ENCODE peak calls at places on chromosomes 11 and 22, in nine cellular contexts. One of them, this sample, is unnamed.

GRCh38 chr11:127130321-127130720 is 129.8 kb upstream of the KIRREL3 start:
- DNase-seq in stimulated activated CD4-positive, alpha-beta T cell treated with anti-CD3 and anti-CD28 coated beads, Interleukin-12 subunit alpha, Interleukin-12 subunit beta, amount 100 ng/mL, for 48 hours: no peak
- DNase-seq in cardiac fibroblast: no peak
- DNase-seq in pulmonary artery endothelial cell: no peak
- DNase-seq in epithelial cell of proximal tubule: no peak
- DNase-seq in fibroblast of pulmonary artery: no peak
- DNase-seq in GM04503: no peak
- DNase-seq in tibial artery: no peak
- DNase-seq in endothelial cell: no peak
- DNase-seq in this sample: no peak

GRCh38 chr11:118971646-118972045 is at the start of gene FOXR1:
- DNase-seq in cardiac fibroblast: no peak
- DNase-seq in epithelial cell of proximal tubule: no peak
- DNase-seq in stimulated activated CD4-positive, alpha-beta T cell treated with anti-CD3 and anti-CD28 coated beads, Interleukin-12 subunit alpha, Interleukin-12 subunit beta, amount 100 ng/mL, for 48 hours: no peak
- DNase-seq in GM04503: no peak
- DNase-seq in endothelial cell: no peak
- DNase-seq in fibroblast of pulmonary artery: no peak
- DNase-seq in tibial artery: no peak
- DNase-seq in pulmonary artery endothelial cell: no peak
- DNase-seq in this sample: no peak

GRCh38 chr11:120715239-120715638 is 203.7 kb downstream of the GRIK4 start:
- DNase-seq in epithelial cell of proximal tubule: no peak
- DNase-seq in fibroblast of pulmonary artery: peak
- DNase-seq in cardiac fibroblast: no peak
- DNase-seq in tibial artery: no peak
- DNase-seq in endothelial cell: no peak
- DNase-seq in GM04503: no peak
- DNase-seq in pulmonary artery endothelial cell: no peak
- DNase-seq in stimulated activated CD4-positive, alpha-beta T cell treated with anti-CD3 and anti-CD28 coated beads, Interleukin-12 subunit alpha, Interleukin-12 subunit beta, amount 100 ng/mL, for 48 hours: no peak
- DNase-seq in this sample: no peak

GRCh38 chr22:29449296-29449863 is 11.0 kb downstream of the RFPL1 start:
- DNase-seq in GM04503: no peak
- DNase-seq in pulmonary artery endothelial cell: no peak
- DNase-seq in cardiac fibroblast: no peak
- DNase-seq in fibroblast of pulmonary artery: no peak
- DNase-seq in endothelial cell: no peak
- DNase-seq in tibial artery: peak
- DNase-seq in stimulated activated CD4-positive, alpha-beta T cell treated with anti-CD3 and anti-CD28 coated beads, Interleukin-12 subunit alpha, Interleukin-12 subunit beta, amount 100 ng/mL, for 48 hours: no peak
- DNase-seq in epithelial cell of proximal tubule: no peak
- DNase-seq in this sample: no peak

GRCh38 chr11:120224872-120225371 is 14.1 kb downstream of the OAF start:
- DNase-seq in tibial artery: no peak
- DNase-seq in endothelial cell: no peak
- DNase-seq in fibroblast of pulmonary artery: no peak
- DNase-seq in epithelial cell of proximal tubule: no peak
- DNase-seq in pulmonary artery endothelial cell: no peak
- DNase-seq in cardiac fibroblast: no peak
- DNase-seq in stimulated activated CD4-positive, alpha-beta T cell treated with anti-CD3 and anti-CD28 coated beads, Interleukin-12 subunit alpha, Interleukin-12 subunit beta, amount 100 ng/mL, for 48 hours: no peak
- DNase-seq in GM04503: no peak
- DNase-seq in this sample: no peak

GRCh38 chr22:10781571-10782403 is 4746.2 kb upstream of the OR11H1 start:
- DNase-seq in tibial artery: no peak
- DNase-seq in fibroblast of pulmonary artery: no peak
- DNase-seq in pulmonary artery endothelial cell: no peak
- DNase-seq in stimulated activated CD4-positive, alpha-beta T cell treated with anti-CD3 and anti-CD28 coated beads, Interleukin-12 subunit alpha, Interleukin-12 subunit beta, amount 100 ng/mL, for 48 hours: no peak
- DNase-seq in endothelial cell: no peak
- DNase-seq in GM04503: no peak
- DNase-seq in epithelial cell of proximal tubule: no peak
- DNase-seq in cardiac fibroblast: no peak
- DNase-seq in this sample: no peak

GRCh38 chr11:95593101-95593500 is 196.5 kb downstream of the FAM76B start:
- DNase-seq in tibial artery: peak
- DNase-seq in pulmonary artery endothelial cell: no peak
- DNase-seq in endothelial cell: no peak
- DNase-seq in fibroblast of pulmonary artery: no peak
- DNase-seq in GM04503: no peak
- DNase-seq in cardiac fibroblast: no peak
- DNase-seq in stimulated activated CD4-positive, alpha-beta T cell treated with anti-CD3 and anti-CD28 coated beads, Interleukin-12 subunit alpha, Interleukin-12 subunit beta, amount 100 ng/mL, for 48 hours: no peak
- DNase-seq in epithelial cell of proximal tubule: no peak
- DNase-seq in this sample: peak

GRCh38 chr11:19351426-19351825 is 110.7 kb upstream of the E2F8 start:
- DNase-seq in cardiac fibroblast: no peak
- DNase-seq in pulmonary artery endothelial cell: no peak
- DNase-seq in fibroblast of pulmonary artery: no peak
- DNase-seq in stimulated activated CD4-positive, alpha-beta T cell treated with anti-CD3 and anti-CD28 coated beads, Interleukin-12 subunit alpha, Interleukin-12 subunit beta, amount 100 ng/mL, for 48 hours: no peak
- DNase-seq in endothelial cell: no peak
- DNase-seq in tibial artery: no peak
- DNase-seq in epithelial cell of proximal tubule: no peak
- DNase-seq in GM04503: no peak
- DNase-seq in this sample: no peak

GRCh38 chr22:36546932-36547331 is 18.0 kb upstream of the EIF3D start:
- DNase-seq in stimulated activated CD4-positive, alpha-beta T cell treated with anti-CD3 and anti-CD28 coated beads, Interleukin-12 subunit alpha, Interleukin-12 subunit beta, amount 100 ng/mL, for 48 hours: no peak
- DNase-seq in endothelial cell: no peak
- DNase-seq in pulmonary artery endothelial cell: no peak
- DNase-seq in cardiac fibroblast: peak
- DNase-seq in epithelial cell of proximal tubule: no peak
- DNase-seq in tibial artery: no peak
- DNase-seq in GM04503: peak
- DNase-seq in fibroblast of pulmonary artery: peak
- DNase-seq in this sample: no peak

GRCh38 chr11:68925613-68926012 is 21.9 kb downstream of the IGHMBP2 start:
- DNase-seq in endothelial cell: no peak
- DNase-seq in epithelial cell of proximal tubule: no peak
- DNase-seq in pulmonary artery endothelial cell: no peak
- DNase-seq in tibial artery: no peak
- DNase-seq in cardiac fibroblast: no peak
- DNase-seq in fibroblast of pulmonary artery: no peak
- DNase-seq in GM04503: no peak
- DNase-seq in stimulated activated CD4-positive, alpha-beta T cell treated with anti-CD3 and anti-CD28 coated beads, Interleukin-12 subunit alpha, Interleukin-12 subunit beta, amount 100 ng/mL, for 48 hours: no peak
- DNase-seq in this sample: no peak

GRCh38 chr11:38226684-38227083 is 1628.6 kb upstream of the RAG2 start:
- DNase-seq in GM04503: no peak
- DNase-seq in fibroblast of pulmonary artery: peak
- DNase-seq in epithelial cell of proximal tubule: no peak
- DNase-seq in pulmonary artery endothelial cell: no peak
- DNase-seq in stimulated activated CD4-positive, alpha-beta T cell treated with anti-CD3 and anti-CD28 coated beads, Interleukin-12 subunit alpha, Interleukin-12 subunit beta, amount 100 ng/mL, for 48 hours: no peak
- DNase-seq in endothelial cell: no peak
- DNase-seq in tibial artery: no peak
- DNase-seq in cardiac fibroblast: peak
- DNase-seq in this sample: no peak

GRCh38 chr22:38481162-38481870 is 13.4 kb downstream of the KDELR3 start:
- DNase-seq in fibroblast of pulmonary artery: no peak
- DNase-seq in tibial artery: no peak
- DNase-seq in pulmonary artery endothelial cell: no peak
- DNase-seq in stimulated activated CD4-positive, alpha-beta T cell treated with anti-CD3 and anti-CD28 coated beads, Interleukin-12 subunit alpha, Interleukin-12 subunit beta, amount 100 ng/mL, for 48 hours: no peak
- DNase-seq in cardiac fibroblast: no peak
- DNase-seq in endothelial cell: no peak
- DNase-seq in GM04503: no peak
- DNase-seq in epithelial cell of proximal tubule: no peak
- DNase-seq in this sample: no peak

GRCh38 chr11:117921456-117921855 is 7.7 kb downstream of the TMPRSS13 start:
- DNase-seq in pulmonary artery endothelial cell: no peak
- DNase-seq in fibroblast of pulmonary artery: no peak
- DNase-seq in stimulated activated CD4-positive, alpha-beta T cell treated with anti-CD3 and anti-CD28 coated beads, Interleukin-12 subunit alpha, Interleukin-12 subunit beta, amount 100 ng/mL, for 48 hours: no peak
- DNase-seq in cardiac fibroblast: no peak
- DNase-seq in endothelial cell: no peak
- DNase-seq in GM04503: no peak
- DNase-seq in tibial artery: peak
- DNase-seq in epithelial cell of proximal tubule: no peak
- DNase-seq in this sample: no peak

GRCh38 chr11:3153291-3153861 is 11.7 kb downstream of the OSBPL5 start:
- DNase-seq in endothelial cell: no peak
- DNase-seq in tibial artery: peak
- DNase-seq in cardiac fibroblast: peak
- DNase-seq in fibroblast of pulmonary artery: peak
- DNase-seq in pulmonary artery endothelial cell: no peak
- DNase-seq in epithelial cell of proximal tubule: peak
- DNase-seq in stimulated activated CD4-positive, alpha-beta T cell treated with anti-CD3 and anti-CD28 coated beads, Interleukin-12 subunit alpha, Interleukin-12 subunit beta, amount 100 ng/mL, for 48 hours: no peak
- DNase-seq in GM04503: peak
- DNase-seq in this sample: peak

GRCh38 chr11:6599449-6599848 is 4.0 kb downstream of the RRP8 start:
- DNase-seq in cardiac fibroblast: no peak
- DNase-seq in GM04503: no peak
- DNase-seq in endothelial cell: peak
- DNase-seq in stimulated activated CD4-positive, alpha-beta T cell treated with anti-CD3 and anti-CD28 coated beads, Interleukin-12 subunit alpha, Interleukin-12 subunit beta, amount 100 ng/mL, for 48 hours: no peak
- DNase-seq in tibial artery: no peak
- DNase-seq in pulmonary artery endothelial cell: no peak
- DNase-seq in epithelial cell of proximal tubule: no peak
- DNase-seq in fibroblast of pulmonary artery: no peak
- DNase-seq in this sample: no peak